ENCODE peak calls at places on chromosomes 13 and 19, in ten cellular contexts. S is coronary artery; F is stimulated activated naive CD4-positive, alpha-beta T cell; V is stimulated activated CD8-positive, alpha-beta memory T cell treated with anti-CD3 and anti-CD28 coated beads, Interleukin-12 subunit alpha, Interleukin-12 subunit beta, amount 100 ng/mL, for 4 hours; I is aorta; A is putamen; Y is IMR-90; Q is EL; K is upper lobe of right lung; J is ureter. L is an unnamed sample.

GRCh38 chr19:42132851-42133528 is 744 bp upstream of the POU2F2 start:
- DNase-seq in S (no peak), F (peak; percentile 87), V (peak; percentile 78), I (peak; percentile 69), A (peak; percentile 63), Y (no peak), Q (peak; percentile 61), K (peak; percentile 84), J (peak; percentile 62), L (no peak)

GRCh38 chr19:19113040-19113541 is 25.2 kb downstream of the TMEM161A start:
- DNase-seq in S (no peak), F (no peak), V (no peak), I (no peak), A (no peak), Y (peak; percentile 74), Q (peak; percentile 51), K (no peak), J (no peak), L (no peak)

GRCh38 chr19:30968210-30968609 is 381.0 kb downstream of the TSHZ3 start:
- DNase-seq in S (no peak), F (no peak), V (no peak), I (no peak), A (no peak), Y (no peak), Q (peak; percentile 1), K (no peak), J (no peak), L (no peak)

GRCh38 chr13:102825400-102825799 is 20.4 kb upstream of the ERCC5 start:
- DNase-seq in S (no peak), F (no peak), V (no peak), I (no peak), A (no peak), Y (no peak), Q (no peak), K (no peak), J (no peak), L (no peak)

GRCh38 chr13:76016799-76017198 is 380.7 kb downstream of the LMO7 start:
- DNase-seq in S (no peak), F (peak; percentile 7), V (no peak), I (no peak), A (no peak), Y (peak; percentile 23), Q (peak; percentile 32), K (peak; percentile 40), J (no peak), L (no peak)

GRCh38 chr19:39796000-39796498 is 17.4 kb downstream of the LEUTX start:
- DNase-seq in S (no peak), F (no peak), V (no peak), I (no peak), A (no peak), Y (no peak), Q (no peak), K (no peak), J (no peak), L (no peak)

GRCh38 chr19:40596608-40597328 is 4.4 kb upstream of the LTBP4 start:
- DNase-seq in S (peak; percentile 84), F (no peak), V (no peak), I (peak; percentile 76), A (no peak), Y (peak; percentile 59), Q (peak; percentile 75), K (peak; percentile 86), J (no peak), L (no peak)

GRCh38 chr13:83332751-83333150 is 549.5 kb downstream of the SLITRK1 start:
- DNase-seq in S (no peak), F (no peak), V (no peak), I (no peak), A (no peak), Y (no peak), Q (no peak), K (no peak), J (no peak), L (no peak)

GRCh38 chr19:56105090-56105701 is 15.9 kb downstream of the ZNF787 start:
- DNase-seq in S (peak; percentile 85), F (peak; percentile 57), V (no peak), I (peak; percentile 80), A (peak; percentile 58), Y (peak; percentile 33), Q (no peak), K (peak; percentile 92), J (peak; percentile 80), L (peak; percentile 71)

GRCh38 chr13:50677687-50678463 is 165.6 kb downstream of the DLEU7 start:
- DNase-seq in S (no peak), F (no peak), V (no peak), I (no peak), A (peak; percentile 92), Y (peak; percentile 11), Q (peak; percentile 67), K (no peak), J (no peak), L (no peak)

GRCh38 chr19:41821003-41821735 is 23.3 kb downstream of the LYPD4 start:
- DNase-seq in S (no peak), F (peak; percentile 60), V (peak; percentile 7), I (no peak), A (no peak), Y (peak; percentile 15), Q (peak; percentile 27), K (peak; percentile 57), J (no peak), L (no peak)

GRCh38 chr19:49954933-49955332 is 6.0 kb downstream of the SIGLEC11 start:
- DNase-seq in S (no peak), F (no peak), V (no peak), I (peak; percentile 14), A (no peak), Y (peak; percentile 16), Q (no peak), K (no peak), J (no peak), L (no peak)

L was measured in gastrocnemius medialis.